ENCODE peak calls at places on chromosomes 12 and 14, in seven cellular contexts. One of them, this sample, is unnamed.

GRCh38 chr12:128163096-128163495 is 103.9 kb upstream of the TMEM132C start:
- DNase-seq in islet precursor cell: peak; percentile 85
- DNase-seq in activated T-cell treated with anti-CD3 and anti-CD28 coated beads, Interleukin-2, amount 50 U/mL, for 72 hours: no peak
- DNase-seq in tibial artery: no peak
- DNase-seq in fibroblast of the conjunctiva: no peak
- DNase-seq in T-helper 1 cell: no peak
- DNase-seq in substantia nigra: no peak
- DNase-seq in this sample: no peak

GRCh38 chr12:99870085-99870484 is 114.7 kb downstream of the ANKS1B start:
- DNase-seq in tibial artery: no peak
- DNase-seq in T-helper 1 cell: no peak
- DNase-seq in substantia nigra: no peak
- DNase-seq in fibroblast of the conjunctiva: no peak
- DNase-seq in islet precursor cell: no peak
- DNase-seq in activated T-cell treated with anti-CD3 and anti-CD28 coated beads, Interleukin-2, amount 50 U/mL, for 72 hours: no peak
- DNase-seq in this sample: no peak

GRCh38 chr12:130127527-130127908 is 34.7 kb upstream of the FZD10 start:
- DNase-seq in T-helper 1 cell: no peak
- DNase-seq in activated T-cell treated with anti-CD3 and anti-CD28 coated beads, Interleukin-2, amount 50 U/mL, for 72 hours: no peak
- DNase-seq in substantia nigra: no peak
- DNase-seq in tibial artery: peak; percentile 71
- DNase-seq in fibroblast of the conjunctiva: no peak
- DNase-seq in islet precursor cell: no peak
- DNase-seq in this sample: no peak

GRCh38 chr14:33903369-33903768 is 47.5 kb downstream of the EGLN3 start:
- DNase-seq in tibial artery: no peak
- DNase-seq in fibroblast of the conjunctiva: no peak
- DNase-seq in islet precursor cell: no peak
- DNase-seq in T-helper 1 cell: no peak
- DNase-seq in activated T-cell treated with anti-CD3 and anti-CD28 coated beads, Interleukin-2, amount 50 U/mL, for 72 hours: no peak
- DNase-seq in substantia nigra: no peak
- DNase-seq in this sample: no peak

GRCh38 chr12:510071-510825 is 50.5 kb downstream of the B4GALNT3 start:
- DNase-seq in tibial artery: no peak
- DNase-seq in T-helper 1 cell: no peak
- DNase-seq in islet precursor cell: peak; percentile 61
- DNase-seq in fibroblast of the conjunctiva: no peak
- DNase-seq in activated T-cell treated with anti-CD3 and anti-CD28 coated beads, Interleukin-2, amount 50 U/mL, for 72 hours: no peak
- DNase-seq in substantia nigra: peak; percentile 8
- DNase-seq in this sample: peak; percentile 87

GRCh38 chr12:106893451-106893850 is 62.3 kb upstream of the TMEM263 start:
- DNase-seq in T-helper 1 cell: no peak
- DNase-seq in islet precursor cell: no peak
- DNase-seq in substantia nigra: no peak
- DNase-seq in fibroblast of the conjunctiva: no peak
- DNase-seq in tibial artery: no peak
- DNase-seq in activated T-cell treated with anti-CD3 and anti-CD28 coated beads, Interleukin-2, amount 50 U/mL, for 72 hours: no peak
- DNase-seq in this sample: no peak

GRCh38 chr12:57890191-57891120 is 43.9 kb upstream of the CTDSP2 start:
- DNase-seq in activated T-cell treated with anti-CD3 and anti-CD28 coated beads, Interleukin-2, amount 50 U/mL, for 72 hours: no peak
- DNase-seq in fibroblast of the conjunctiva: no peak
- DNase-seq in substantia nigra: no peak
- DNase-seq in T-helper 1 cell: no peak
- DNase-seq in islet precursor cell: no peak
- DNase-seq in tibial artery: no peak
- DNase-seq in this sample: no peak

GRCh38 chr14:49427117-49427516 is 159.1 kb downstream of the RPS29 start:
- DNase-seq in T-helper 1 cell: no peak
- DNase-seq in substantia nigra: no peak
- DNase-seq in fibroblast of the conjunctiva: no peak
- DNase-seq in tibial artery: no peak
- DNase-seq in islet precursor cell: no peak
- DNase-seq in activated T-cell treated with anti-CD3 and anti-CD28 coated beads, Interleukin-2, amount 50 U/mL, for 72 hours: no peak
- DNase-seq in this sample: no peak

GRCh38 chr14:58078471-58078870 is 73.5 kb downstream of the ARMH4 start:
- DNase-seq in fibroblast of the conjunctiva: no peak
- DNase-seq in activated T-cell treated with anti-CD3 and anti-CD28 coated beads, Interleukin-2, amount 50 U/mL, for 72 hours: no peak
- DNase-seq in islet precursor cell: no peak
- DNase-seq in T-helper 1 cell: no peak
- DNase-seq in substantia nigra: no peak
- DNase-seq in tibial artery: no peak
- DNase-seq in this sample: no peak

GRCh38 chr14:79265366-79265765 is 945.9 kb downstream of the DIO2 start:
- DNase-seq in tibial artery: no peak
- DNase-seq in activated T-cell treated with anti-CD3 and anti-CD28 coated beads, Interleukin-2, amount 50 U/mL, for 72 hours: no peak
- DNase-seq in islet precursor cell: no peak
- DNase-seq in substantia nigra: no peak
- DNase-seq in T-helper 1 cell: no peak
- DNase-seq in fibroblast of the conjunctiva: no peak
- DNase-seq in this sample: no peak

GRCh38 chr14:86944434-86944833 is 1048.5 kb downstream of the GALC start:
- DNase-seq in activated T-cell treated with anti-CD3 and anti-CD28 coated beads, Interleukin-2, amount 50 U/mL, for 72 hours: no peak
- DNase-seq in substantia nigra: no peak
- DNase-seq in T-helper 1 cell: no peak
- DNase-seq in fibroblast of the conjunctiva: no peak
- DNase-seq in tibial artery: no peak
- DNase-seq in islet precursor cell: no peak
- DNase-seq in this sample: no peak

GRCh38 chr12:123141615-123142517 is 9.0 kb downstream of the PITPNM2 start:
- DNase-seq in islet precursor cell: peak; percentile 85
- DNase-seq in substantia nigra: peak; percentile 33
- DNase-seq in activated T-cell treated with anti-CD3 and anti-CD28 coated beads, Interleukin-2, amount 50 U/mL, for 72 hours: no peak
- DNase-seq in fibroblast of the conjunctiva: no peak
- DNase-seq in tibial artery: peak; percentile 65
- DNase-seq in T-helper 1 cell: no peak
- DNase-seq in this sample: peak; percentile 77

GRCh38 chr12:121749267-121749666 is 36.7 kb downstream of the TMEM120B start:
- DNase-seq in substantia nigra: no peak
- DNase-seq in tibial artery: no peak
- DNase-seq in T-helper 1 cell: no peak
- DNase-seq in islet precursor cell: no peak
- DNase-seq in activated T-cell treated with anti-CD3 and anti-CD28 coated beads, Interleukin-2, amount 50 U/mL, for 72 hours: no peak
- DNase-seq in fibroblast of the conjunctiva: no peak
- DNase-seq in this sample: no peak

GRCh38 chr14:93984987-93985410 is 8.6 kb upstream of the ASB2 start:
- DNase-seq in substantia nigra: no peak
- DNase-seq in activated T-cell treated with anti-CD3 and anti-CD28 coated beads, Interleukin-2, amount 50 U/mL, for 72 hours: no peak
- DNase-seq in fibroblast of the conjunctiva: no peak
- DNase-seq in T-helper 1 cell: no peak
- DNase-seq in tibial artery: peak; percentile 38
- DNase-seq in islet precursor cell: peak; percentile 84
- DNase-seq in this sample: peak; percentile 56

GRCh38 chr14:54374117-54374884 is 22.5 kb upstream of the CDKN3 start:
- DNase-seq in fibroblast of the conjunctiva: no peak
- DNase-seq in substantia nigra: no peak
- DNase-seq in T-helper 1 cell: no peak
- DNase-seq in tibial artery: no peak
- DNase-seq in activated T-cell treated with anti-CD3 and anti-CD28 coated beads, Interleukin-2, amount 50 U/mL, for 72 hours: no peak
- DNase-seq in islet precursor cell: no peak
- DNase-seq in this sample: no peak

GRCh38 chr14:105273062-105273461 is 24.7 kb downstream of the BTBD6 start:
- DNase-seq in tibial artery: no peak
- DNase-seq in islet precursor cell: peak; percentile 52
- DNase-seq in fibroblast of the conjunctiva: no peak
- DNase-seq in T-helper 1 cell: no peak
- DNase-seq in substantia nigra: no peak
- DNase-seq in activated T-cell treated with anti-CD3 and anti-CD28 coated beads, Interleukin-2, amount 50 U/mL, for 72 hours: no peak
- DNase-seq in this sample: no peak

GRCh38 chr12:124921200-124922008 is 7.0 kb upstream of the UBC start:
- DNase-seq in activated T-cell treated with anti-CD3 and anti-CD28 coated beads, Interleukin-2, amount 50 U/mL, for 72 hours: peak; percentile 89
- DNase-seq in islet precursor cell: peak; percentile 82
- DNase-seq in substantia nigra: no peak
- DNase-seq in tibial artery: no peak
- DNase-seq in T-helper 1 cell: peak; percentile 26
- DNase-seq in fibroblast of the conjunctiva: peak; percentile 63
- DNase-seq in this sample: peak; percentile 66

GRCh38 chr14:43418314-43418713 is 1088.8 kb downstream of the FSCB start:
- DNase-seq in substantia nigra: no peak
- DNase-seq in fibroblast of the conjunctiva: no peak
- DNase-seq in tibial artery: no peak
- DNase-seq in activated T-cell treated with anti-CD3 and anti-CD28 coated beads, Interleukin-2, amount 50 U/mL, for 72 hours: no peak
- DNase-seq in islet precursor cell: no peak
- DNase-seq in T-helper 1 cell: no peak
- DNase-seq in this sample: no peak

GRCh38 chr12:131738196-131738595 is 27.3 kb downstream of the SFSWAP start:
- DNase-seq in T-helper 1 cell: no peak
- DNase-seq in islet precursor cell: no peak
- DNase-seq in activated T-cell treated with anti-CD3 and anti-CD28 coated beads, Interleukin-2, amount 50 U/mL, for 72 hours: no peak
- DNase-seq in tibial artery: no peak
- DNase-seq in substantia nigra: no peak
- DNase-seq in fibroblast of the conjunctiva: no peak
- DNase-seq in this sample: no peak

GRCh38 chr12:112170376-112170775 is 45.0 kb downstream of the TRAFD1 start:
- DNase-seq in islet precursor cell: peak; percentile 67
- DNase-seq in fibroblast of the conjunctiva: peak; percentile 6
- DNase-seq in T-helper 1 cell: no peak
- DNase-seq in substantia nigra: no peak
- DNase-seq in tibial artery: no peak
- DNase-seq in activated T-cell treated with anti-CD3 and anti-CD28 coated beads, Interleukin-2, amount 50 U/mL, for 72 hours: peak; percentile 20
- DNase-seq in this sample: no peak

GRCh38 chr14:77059276-77059934 is 30.9 kb upstream of the IRF2BPL start:
- DNase-seq in fibroblast of the conjunctiva: peak; percentile 55
- DNase-seq in islet precursor cell: peak; percentile 94
- DNase-seq in T-helper 1 cell: no peak
- DNase-seq in substantia nigra: peak; percentile 78
- DNase-seq in activated T-cell treated with anti-CD3 and anti-CD28 coated beads, Interleukin-2, amount 50 U/mL, for 72 hours: no peak
- DNase-seq in tibial artery: no peak
- DNase-seq in this sample: no peak

GRCh38 chr12:1552978-1553471 is 41.4 kb downstream of the FBXL14 start:
- DNase-seq in activated T-cell treated with anti-CD3 and anti-CD28 coated beads, Interleukin-2, amount 50 U/mL, for 72 hours: no peak
- DNase-seq in T-helper 1 cell: no peak
- DNase-seq in fibroblast of the conjunctiva: no peak
- DNase-seq in tibial artery: no peak
- DNase-seq in islet precursor cell: no peak
- DNase-seq in substantia nigra: no peak
- DNase-seq in this sample: no peak

GRCh38 chr12:28602760-28603638 is 412.7 kb downstream of the CCDC91 start:
- DNase-seq in activated T-cell treated with anti-CD3 and anti-CD28 coated beads, Interleukin-2, amount 50 U/mL, for 72 hours: no peak
- DNase-seq in substantia nigra: no peak
- DNase-seq in islet precursor cell: no peak
- DNase-seq in fibroblast of the conjunctiva: no peak
- DNase-seq in tibial artery: no peak
- DNase-seq in T-helper 1 cell: no peak
- DNase-seq in this sample: no peak

GRCh38 chr14:51242545-51243490 is 2.8 kb downstream of the TMX1 start:
- DNase-seq in tibial artery: no peak
- DNase-seq in activated T-cell treated with anti-CD3 and anti-CD28 coated beads, Interleukin-2, amount 50 U/mL, for 72 hours: no peak
- DNase-seq in islet precursor cell: peak; percentile 70
- DNase-seq in T-helper 1 cell: no peak
- DNase-seq in fibroblast of the conjunctiva: no peak
- DNase-seq in substantia nigra: no peak
- DNase-seq in this sample: no peak

GRCh38 chr14:68616255-68616902 is 176.5 kb downstream of the ZFP36L1 start:
- DNase-seq in tibial artery: no peak
- DNase-seq in islet precursor cell: no peak
- DNase-seq in substantia nigra: no peak
- DNase-seq in fibroblast of the conjunctiva: no peak
- DNase-seq in activated T-cell treated with anti-CD3 and anti-CD28 coated beads, Interleukin-2, amount 50 U/mL, for 72 hours: no peak
- DNase-seq in T-helper 1 cell: no peak
- DNase-seq in this sample: no peak

GRCh38 chr12:124747426-124748161 is 116.1 kb downstream of the SCARB1 start:
- DNase-seq in activated T-cell treated with anti-CD3 and anti-CD28 coated beads, Interleukin-2, amount 50 U/mL, for 72 hours: no peak
- DNase-seq in substantia nigra: no peak
- DNase-seq in T-helper 1 cell: no peak
- DNase-seq in tibial artery: no peak
- DNase-seq in fibroblast of the conjunctiva: no peak
- DNase-seq in islet precursor cell: no peak
- DNase-seq in this sample: peak; percentile 33

GRCh38 chr14:64612021-64612380 is 62.2 kb downstream of the PPP1R36 start:
- DNase-seq in activated T-cell treated with anti-CD3 and anti-CD28 coated beads, Interleukin-2, amount 50 U/mL, for 72 hours: no peak
- DNase-seq in substantia nigra: no peak
- DNase-seq in tibial artery: no peak
- DNase-seq in islet precursor cell: no peak
- DNase-seq in fibroblast of the conjunctiva: no peak
- DNase-seq in T-helper 1 cell: no peak
- DNase-seq in this sample: no peak

GRCh38 chr14:62670526-62670925 is 374.7 kb downstream of the KCNH5 start:
- DNase-seq in T-helper 1 cell: no peak
- DNase-seq in tibial artery: no peak
- DNase-seq in substantia nigra: no peak
- DNase-seq in islet precursor cell: no peak
- DNase-seq in activated T-cell treated with anti-CD3 and anti-CD28 coated beads, Interleukin-2, amount 50 U/mL, for 72 hours: no peak
- DNase-seq in fibroblast of the conjunctiva: no peak
- DNase-seq in this sample: no peak

GRCh38 chr12:70646850-70647249 is 9.6 kb upstream of the PTPRB start:
- DNase-seq in T-helper 1 cell: no peak
- DNase-seq in tibial artery: no peak
- DNase-seq in activated T-cell treated with anti-CD3 and anti-CD28 coated beads, Interleukin-2, amount 50 U/mL, for 72 hours: no peak
- DNase-seq in substantia nigra: no peak
- DNase-seq in fibroblast of the conjunctiva: no peak
- DNase-seq in islet precursor cell: no peak
- DNase-seq in this sample: no peak

GRCh38 chr14:63051301-63051700 is 6.0 kb upstream of the KCNH5 start:
- DNase-seq in islet precursor cell: no peak
- DNase-seq in tibial artery: no peak
- DNase-seq in T-helper 1 cell: no peak
- DNase-seq in fibroblast of the conjunctiva: no peak
- DNase-seq in substantia nigra: no peak
- DNase-seq in activated T-cell treated with anti-CD3 and anti-CD28 coated beads, Interleukin-2, amount 50 U/mL, for 72 hours: no peak
- DNase-seq in this sample: no peak